ENCODE peak calls at places on chromosomes 5 and 9, in six cellular contexts. L is AG08396, E is H9, H is Right ventricle myocardium inferior, S is ovary, B is NCI-H187 treated with DMSO at 0.1 percent for 48 hours. K is an unnamed sample.

GRCh38 chr9:130845901-130846381 is 10.9 kb downstream of the ABL1 start:
- DNase-seq in L (peak), E (no peak), H (no peak), S (peak), B (no peak), K (no peak)

GRCh38 chr9:132694144-132694543 is 23.9 kb downstream of the GTF3C4 start:
- DNase-seq in L (no peak), E (peak), H (no peak), S (no peak), B (no peak), K (peak)

GRCh38 chr5:5588386-5588785 is 165.9 kb downstream of the ICE1 start:
- DNase-seq in L (no peak), E (no peak), H (no peak), S (no peak), B (no peak), K (no peak)

GRCh38 chr5:62661126-62661525 is 82.5 kb downstream of the LRRC70 start:
- DNase-seq in L (no peak), E (peak), H (no peak), S (no peak), B (no peak), K (no peak)

GRCh38 chr5:54985301-54986268 is at the start of gene ESM1:
- DNase-seq in L (peak), E (no peak), H (no peak), S (no peak), B (no peak), K (no peak)

GRCh38 chr9:107280543-107280942 is 2.5 kb upstream of the RAD23B start:
- DNase-seq in L (no peak), E (no peak), H (no peak), S (no peak), B (no peak), K (no peak)

GRCh38 chr9:89678394-89679005 is 73.7 kb downstream of the GADD45G start:
- DNase-seq in L (no peak), E (peak), H (no peak), S (no peak), B (no peak), K (no peak)

GRCh38 chr9:120698766-120699165 is 15.5 kb downstream of the MEGF9 start:
- DNase-seq in L (no peak), E (no peak), H (no peak), S (no peak), B (no peak), K (no peak)

GRCh38 chr9:65449423-65449822 is 164.4 kb upstream of the FOXD4L5 start:
- DNase-seq in L (no peak), E (no peak), H (no peak), S (no peak), B (no peak), K (no peak)

GRCh38 chr5:135546912-135547311 is 11.1 kb upstream of the NEUROG1 start:
- DNase-seq in L (no peak), E (no peak), H (no peak), S (no peak), B (no peak), K (no peak)

GRCh38 chr9:88722753-88723152 is 187.8 kb downstream of the NXNL2 start:
- DNase-seq in L (no peak), E (no peak), H (no peak), S (no peak), B (no peak), K (no peak)

GRCh38 chr5:75716715-75717081 is 539 bp downstream of the POC5 start:
- DNase-seq in L (no peak), E (no peak), H (no peak), S (no peak), B (no peak), K (no peak)

GRCh38 chr9:110891760-110892159 is 146.5 kb downstream of the LPAR1 start:
- DNase-seq in L (no peak), E (no peak), H (no peak), S (no peak), B (no peak), K (no peak)

GRCh38 chr5:100505984-100506670 is 29.0 kb upstream of the FAM174A start:
- DNase-seq in L (peak), E (no peak), H (no peak), S (no peak), B (no peak), K (no peak)

GRCh38 chr5:75601996-75602395 is 9.3 kb upstream of the ANKDD1B start:
- DNase-seq in L (peak), E (no peak), H (no peak), S (no peak), B (no peak), K (no peak)

GRCh38 chr5:2038337-2039179 is 155.8 kb upstream of the IRX4 start:
- DNase-seq in L (peak), E (peak), H (peak), S (peak), B (no peak), K (peak)

GRCh38 chr9:16265671-16266070 is 604.8 kb downstream of the BNC2 start:
- DNase-seq in L (no peak), E (no peak), H (no peak), S (no peak), B (no peak), K (no peak)

K was measured in CD4-positive, alpha-beta memory T cell.